ENCODE peak calls at places on chromosome 21, in nine cellular contexts. N, L, E, S, M, H, X, R and W are unnamed samples.
A peak's percentile ranks its signal among the peaks of the same experiment; 100 is the strongest.

GRCh38 chr21:38086580-38086979 is 170.2 kb upstream of the KCNJ15 start:
- DNase-seq in N (no peak), M (no peak), S (no peak), H (no peak), X (no peak), E (no peak), R (no peak), L (no peak), W (no peak)

GRCh38 chr21:35727830-35728229 is 332.5 kb downstream of the SETD4 start:
- DNase-seq in H (no peak), X (no peak), M (no peak), S (no peak), N (no peak), R (no peak), L (no peak), E (no peak), W (no peak)

GRCh38 chr21:38721983-38722382 is 83.7 kb upstream of the ETS2 start:
- DNase-seq in X (no peak), R (no peak), E (no peak), N (no peak), H (no peak), M (no peak), L (no peak), S (no peak), W (no peak)

GRCh38 chr21:15514073-15514946 is 215.5 kb upstream of the USP25 start:
- DNase-seq in X (no peak), N (no peak), S (no peak), R (no peak), H (no peak), E (no peak), L (peak; percentile 38), M (no peak), W (no peak)

GRCh38 chr21:38142226-38142625 is 114.6 kb upstream of the KCNJ15 start:
- DNase-seq in X (no peak), N (no peak), L (no peak), R (no peak), E (no peak), H (no peak), S (no peak), M (no peak), W (no peak)

GRCh38 chr21:28018741-28019669 is 973.7 kb downstream of the LTN1 start:
- DNase-seq in H (no peak), R (no peak), M (no peak), E (peak; percentile 64), N (no peak), L (no peak), X (no peak), S (no peak), W (no peak)

GRCh38 chr21:36478941-36479340 is 981 bp downstream of the CLDN14 start:
- DNase-seq in X (no peak), N (peak; percentile 15), R (no peak), M (no peak), L (no peak), H (no peak), E (no peak), S (no peak), W (peak; percentile 23)

GRCh38 chr21:29416268-29416667 is 117.5 kb downstream of the BACH1 start:
- DNase-seq in L (no peak), R (no peak), M (no peak), H (no peak), N (no peak), E (no peak), X (no peak), S (no peak), W (no peak)

GRCh38 chr21:31529406-31529805 is 130.1 kb upstream of the SOD1 start:
- DNase-seq in R (no peak), H (no peak), M (no peak), L (no peak), S (no peak), N (no peak), X (no peak), E (no peak), W (no peak)
- TF ChIP-seq CTCF in R (no peak), H (no peak), M (no peak), L (no peak), S (no peak), N (no peak), X (no peak), E (no peak), W (no peak)

DNA sequence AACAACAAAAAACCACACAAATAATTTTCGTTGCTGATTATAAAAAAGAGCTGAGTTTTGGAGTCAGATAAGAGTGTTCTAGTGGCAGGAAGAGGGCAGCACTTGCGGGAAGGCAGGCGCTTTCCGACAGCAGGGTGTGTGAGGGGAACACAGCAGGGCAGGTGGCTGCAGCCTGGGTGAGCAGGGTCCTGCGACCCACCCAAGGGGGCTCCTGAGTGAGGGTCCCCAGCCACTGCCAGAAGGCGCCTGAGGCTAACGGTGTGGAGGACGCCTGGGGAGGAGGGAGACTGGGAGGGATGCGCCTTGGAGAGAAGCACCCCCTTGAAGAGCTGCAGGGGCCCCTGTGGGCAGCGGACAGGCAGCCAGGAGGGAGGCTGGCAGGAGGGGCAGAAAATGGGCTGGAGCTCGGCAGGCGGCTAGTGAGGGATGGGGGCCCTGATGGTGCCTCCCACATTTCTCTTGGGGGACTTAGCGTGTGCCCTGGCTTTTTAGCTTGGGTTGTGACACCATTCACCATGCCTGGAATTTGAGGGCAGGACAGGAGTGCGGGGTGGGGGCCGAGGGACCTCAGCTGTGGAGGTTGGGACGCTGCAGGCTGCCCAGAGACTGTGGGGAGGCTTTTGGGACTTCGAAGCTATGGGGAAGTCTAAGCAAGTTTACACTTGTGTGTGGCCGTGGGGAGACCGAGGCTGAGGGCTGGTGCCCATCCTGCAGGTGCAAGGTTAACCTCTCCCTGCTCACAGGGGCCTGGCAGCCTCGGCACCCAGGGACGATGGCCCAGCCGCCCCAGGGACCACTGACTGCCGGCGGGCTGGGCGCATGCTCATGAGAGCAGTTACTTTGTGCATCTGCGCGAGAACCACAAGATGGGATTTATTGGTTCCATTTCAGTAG is 111.4 kb downstream of the SIK1 start:
- DNase-seq in S (no peak), M (no peak), R (no peak), H (no peak), N (no peak), L (no peak), E (no peak), X (no peak), W (no peak)
- TF ChIP-seq CTCF in S (no peak), M (no peak), R (no peak), H (peak; percentile 35), N (no peak), L (no peak), E (no peak), X (no peak), W (no peak)

DNA sequence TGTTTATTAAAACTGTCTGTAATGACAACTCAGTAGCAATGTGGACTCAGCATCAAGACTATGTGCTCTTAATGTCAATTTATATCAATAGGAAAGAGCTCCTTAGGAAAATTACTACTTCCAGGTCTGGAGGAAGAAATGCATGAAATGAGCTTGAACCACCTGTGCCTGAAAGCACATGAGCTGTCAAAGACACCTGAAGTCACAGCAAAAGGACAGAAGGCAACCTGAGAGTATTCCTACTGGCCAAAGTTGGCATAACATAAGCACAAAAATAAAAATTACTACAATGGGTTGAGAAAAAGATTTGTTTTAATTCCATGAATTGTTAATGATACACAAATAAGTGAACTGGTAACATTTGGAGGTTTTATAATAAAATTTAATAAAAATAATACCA is 13.4 kb upstream of the KRTAP7-1 start:
- DNase-seq in S (no peak), L (no peak), X (no peak), M (no peak), E (no peak), N (no peak), R (no peak), H (no peak), W (no peak)
- TF ChIP-seq CTCF in S (no peak), L (no peak), X (no peak), M (no peak), E (no peak), N (no peak), R (no peak), H (no peak), W (peak; percentile 8)

GRCh38 chr21:34021726-34022125 is 51.7 kb upstream of the MRPS6 start:
- DNase-seq in N (no peak), H (no peak), E (no peak), X (no peak), S (no peak), R (no peak), L (no peak), M (no peak), W (no peak)

GRCh38 chr21:34020934-34021553 is 52.3 kb upstream of the MRPS6 start:
- DNase-seq in R (no peak), X (no peak), S (no peak), M (no peak), L (no peak), H (no peak), N (no peak), E (no peak), W (no peak)

GRCh38 chr21:34019402-34019801 is 54.0 kb upstream of the MRPS6 start:
- DNase-seq in L (no peak), N (no peak), M (no peak), H (no peak), E (no peak), R (no peak), X (no peak), S (no peak), W (no peak)

GRCh38 chr21:34018910-34019309 is 54.5 kb upstream of the MRPS6 start:
- DNase-seq in M (no peak), E (no peak), H (no peak), S (no peak), R (no peak), X (no peak), N (no peak), L (no peak), W (no peak)

DNA sequence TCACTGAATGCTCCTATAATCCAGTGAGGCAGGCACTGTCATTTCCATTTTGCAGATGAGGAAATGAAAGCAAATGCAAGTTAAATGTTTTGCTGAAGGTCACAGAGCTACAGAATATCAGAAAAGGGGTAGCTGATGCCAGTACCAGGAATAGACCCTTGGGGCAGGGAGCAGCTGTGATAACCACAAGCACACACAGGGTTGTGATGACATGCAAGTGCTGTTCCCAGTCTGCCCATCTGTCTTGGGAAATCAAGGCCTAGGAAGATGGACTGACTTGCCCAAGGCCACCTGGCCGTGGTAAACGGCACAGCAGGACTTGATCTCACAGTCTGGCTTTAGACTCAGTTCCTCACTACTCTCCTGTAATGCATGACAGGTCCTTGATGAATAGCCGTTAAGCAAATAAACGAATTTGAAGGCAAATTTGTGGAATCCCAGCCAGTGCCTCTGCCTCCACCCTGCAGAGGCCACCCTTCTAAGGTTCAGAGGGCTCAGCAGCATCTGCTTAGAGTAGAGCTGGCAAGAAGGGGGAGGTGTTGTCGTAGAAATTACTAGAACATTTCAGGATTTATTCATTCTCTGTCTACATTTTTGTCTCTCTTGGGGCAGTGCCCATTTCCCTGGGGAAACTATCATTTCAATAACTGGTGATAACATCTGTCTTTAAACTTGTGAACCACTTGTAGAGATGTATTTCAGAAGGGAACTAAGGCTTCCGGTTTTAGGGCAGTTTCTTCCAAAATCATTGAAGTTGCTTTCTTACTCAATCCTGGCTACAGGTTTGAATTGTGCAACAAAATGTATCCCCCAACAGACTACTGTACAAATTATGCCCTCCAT is 53.2 kb upstream of the MRPS6 start:
- DNase-seq in N (no peak), L (no peak), S (no peak), X (no peak), H (no peak), M (no peak), E (no peak), R (no peak), W (no peak)
- TF ChIP-seq CTCF in N (no peak), L (no peak), S (no peak), X (no peak), H (no peak), M (no peak), E (no peak), R (no peak), W (no peak)

GRCh38 chr21:44911384-44912157 is 9.1 kb downstream of the ITGB2 start:
- DNase-seq in X (peak; percentile 73), L (peak; percentile 55), R (peak; percentile 31), S (peak; percentile 52), H (no peak), E (peak; percentile 84), M (peak; percentile 89), N (no peak), W (no peak)
- TF ChIP-seq CTCF in X (peak; percentile 38), L (peak; percentile 58), R (peak; percentile 33), S (no peak), H (no peak), E (peak; percentile 29), M (peak; percentile 22), N (peak; percentile 41), W (no peak)